ENCODE peak calls at places on chromosome 12, in eight cellular contexts. R is NCI-H2081; M is CD4-positive, alpha-beta T cell; D is ecto neural progenitor cell; Y is progenitor cell of endocrine pancreas; C is colonic mucosa; F is T-helper 1 cell; U is brain microvascular endothelial cell. K is an unnamed sample.

GRCh38 chr12:112714166-112714565 is 77.4 kb upstream of the RPH3A start:
- DNase-seq in R (no peak), M (no peak), D (no peak), Y (no peak), C (no peak), F (no peak), U (no peak), K (no peak)

GRCh38 chr12:130826151-130826801 is 12.8 kb downstream of the STX2 start:
- DNase-seq in R (no peak), M (peak; percentile 67), D (peak; percentile 85), Y (no peak), C (peak; percentile 38), F (peak; percentile 40), U (peak; percentile 61), K (no peak)

GRCh38 chr12:114903394-114903748 is 219.4 kb upstream of the TBX3 start:
- DNase-seq in R (no peak), M (no peak), D (no peak), Y (no peak), C (no peak), F (no peak), U (peak; percentile 4), K (no peak)

GRCh38 chr12:121537814-121538698 is 42.8 kb downstream of the KDM2B start:
- DNase-seq in R (peak; percentile 5), M (no peak), D (peak; percentile 75), Y (peak; percentile 20), C (no peak), F (peak; percentile 26), U (no peak), K (no peak)

GRCh38 chr12:119156401-119156800 is 22.3 kb upstream of the HSPB8 start:
- DNase-seq in R (no peak), M (no peak), D (peak; percentile 80), Y (no peak), C (no peak), F (no peak), U (no peak), K (no peak)

GRCh38 chr12:113889076-113889475 is 77.0 kb downstream of the RBM19 start:
- DNase-seq in R (no peak), M (no peak), D (no peak), Y (no peak), C (no peak), F (no peak), U (peak; percentile 6), K (no peak)

GRCh38 chr12:52121848-52122838 is 42.6 kb downstream of the SMIM41 start:
- DNase-seq in R (peak; percentile 65), M (peak; percentile 62), D (peak; percentile 90), Y (peak; percentile 64), C (peak; percentile 67), F (no peak), U (peak; percentile 22), K (no peak)

GRCh38 chr12:65845751-65846537 is 21.7 kb downstream of the HMGA2 start:
- DNase-seq in R (no peak), M (no peak), D (peak; percentile 74), Y (no peak), C (no peak), F (no peak), U (no peak), K (no peak)

GRCh38 chr12:27969901-27970390 is 2.6 kb downstream of the PTHLH start:
- DNase-seq in R (no peak), M (no peak), D (no peak), Y (peak; percentile 78), C (peak; percentile 40), F (no peak), U (no peak), K (no peak)

K was measured in esophagus squamous epithelium.